ENCODE peak calls at places on chromosomes 3 and 15, in five cellular contexts. One of them, this sample, is unnamed.

GRCh38 chr3:114608293-114608692 is 314.5 kb downstream of the TIGIT start:
- DNase-seq in H1: no peak
- DNase-seq in mesenchymal stem cell: peak
- DNase-seq in trophoblast cell: no peak
- DNase-seq in neuronal stem cell: no peak
- DNase-seq in this sample: no peak

GRCh38 chr3:72152551-72153476 is 367.9 kb upstream of the PROK2 start:
- DNase-seq in neuronal stem cell: no peak
- DNase-seq in trophoblast cell: no peak
- DNase-seq in mesenchymal stem cell: peak
- DNase-seq in H1: no peak
- DNase-seq in this sample: no peak

GRCh38 chr15:61318276-61318675 is 89.2 kb upstream of the RORA start:
- DNase-seq in trophoblast cell: no peak
- DNase-seq in mesenchymal stem cell: no peak
- DNase-seq in neuronal stem cell: no peak
- DNase-seq in H1: no peak
- DNase-seq in this sample: no peak

GRCh38 chr3:109023656-109024254 is 70.1 kb upstream of the GUCA1C start:
- DNase-seq in mesenchymal stem cell: peak
- DNase-seq in H1: no peak
- DNase-seq in trophoblast cell: peak
- DNase-seq in neuronal stem cell: peak
- DNase-seq in this sample: no peak

GRCh38 chr3:39593341-39593740 is 125.9 kb downstream of the MOBP start:
- DNase-seq in trophoblast cell: no peak
- DNase-seq in mesenchymal stem cell: no peak
- DNase-seq in neuronal stem cell: no peak
- DNase-seq in H1: no peak
- DNase-seq in this sample: no peak

GRCh38 chr3:156631323-156631722 is 43.1 kb upstream of the TIPARP start:
- DNase-seq in mesenchymal stem cell: no peak
- DNase-seq in H1: no peak
- DNase-seq in neuronal stem cell: no peak
- DNase-seq in trophoblast cell: no peak
- DNase-seq in this sample: no peak

GRCh38 chr3:103218793-103219192 is 784.0 kb downstream of the ZPLD1 start:
- DNase-seq in H1: no peak
- DNase-seq in neuronal stem cell: no peak
- DNase-seq in trophoblast cell: no peak
- DNase-seq in mesenchymal stem cell: no peak
- DNase-seq in this sample: no peak

GRCh38 chr3:17301271-17301670 is 416.5 kb downstream of the PLCL2 start:
- DNase-seq in H1: no peak
- DNase-seq in trophoblast cell: no peak
- DNase-seq in mesenchymal stem cell: no peak
- DNase-seq in neuronal stem cell: no peak
- DNase-seq in this sample: no peak

GRCh38 chr3:66454464-66454859 is 46.4 kb downstream of the LRIG1 start:
- DNase-seq in mesenchymal stem cell: no peak
- DNase-seq in trophoblast cell: no peak
- DNase-seq in H1: no peak
- DNase-seq in neuronal stem cell: no peak
- DNase-seq in this sample: no peak

GRCh38 chr15:48557335-48557734 is 88.2 kb downstream of the FBN1 start:
- DNase-seq in mesenchymal stem cell: no peak
- DNase-seq in neuronal stem cell: no peak
- DNase-seq in trophoblast cell: no peak
- DNase-seq in H1: no peak
- DNase-seq in this sample: no peak

GRCh38 chr3:132351222-132351806 is 34.1 kb downstream of the ACP3 start:
- DNase-seq in H1: no peak
- DNase-seq in mesenchymal stem cell: no peak
- DNase-seq in neuronal stem cell: no peak
- DNase-seq in trophoblast cell: no peak
- DNase-seq in this sample: peak

GRCh38 chr3:197749315-197749600 is 425 bp upstream of the FYTTD1 start:
- DNase-seq in mesenchymal stem cell: peak
- DNase-seq in trophoblast cell: peak
- DNase-seq in neuronal stem cell: no peak
- DNase-seq in H1: no peak
- DNase-seq in this sample: peak

DNA sequence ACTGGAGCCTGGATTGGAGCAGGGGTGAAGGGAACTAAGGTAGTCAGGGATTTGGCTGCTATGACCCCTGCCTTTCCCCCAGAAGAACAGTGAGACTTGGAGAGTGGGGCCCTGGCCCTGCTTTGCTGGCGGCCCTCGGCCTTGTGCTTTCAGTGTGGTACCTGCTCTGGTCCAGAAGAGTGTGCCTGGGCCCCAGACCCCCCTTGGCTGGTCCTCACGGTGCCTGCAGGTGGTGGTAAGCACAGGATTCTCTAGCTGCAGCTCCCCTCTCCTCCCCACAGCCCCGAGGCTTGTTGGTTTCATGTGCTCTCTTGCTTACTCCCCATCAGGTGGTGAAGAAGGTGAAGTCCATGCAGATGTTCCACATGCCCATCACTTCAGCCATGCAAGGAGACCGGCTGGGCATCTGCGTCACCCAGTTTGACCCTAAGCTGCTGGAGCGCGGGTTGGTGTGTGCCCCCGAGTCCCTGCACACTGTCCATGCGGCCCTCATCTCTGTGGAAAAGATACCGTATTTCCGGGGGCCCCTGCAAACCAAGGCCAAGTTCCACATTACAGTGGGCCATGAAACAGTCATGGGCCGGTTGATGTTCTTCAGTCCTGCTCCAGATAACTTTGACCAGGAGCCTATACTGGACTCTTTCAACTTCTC is 125.7 kb downstream of the DNAJB8 start:
- DNase-seq in neuronal stem cell: no peak
- DNase-seq in trophoblast cell: no peak
- DNase-seq in mesenchymal stem cell: no peak
- DNase-seq in H1: no peak
- DNase-seq in this sample: no peak
- H2BK12ac ChIP-seq in neuronal stem cell: no peak
- H2BK12ac ChIP-seq in trophoblast cell: no peak
- H2BK12ac ChIP-seq in mesenchymal stem cell: no peak
- H2BK12ac ChIP-seq in H1: no peak
- H2BK12ac ChIP-seq in this sample: no peak

GRCh38 chr15:74441248-74441939 is 7.6 kb upstream of the SEMA7A start:
- DNase-seq in trophoblast cell: no peak
- DNase-seq in mesenchymal stem cell: no peak
- DNase-seq in H1: no peak
- DNase-seq in neuronal stem cell: no peak
- DNase-seq in this sample: no peak

GRCh38 chr15:74444106-74445062 is 10.6 kb upstream of the SEMA7A start:
- DNase-seq in mesenchymal stem cell: no peak
- DNase-seq in trophoblast cell: no peak
- DNase-seq in H1: no peak
- DNase-seq in neuronal stem cell: no peak
- DNase-seq in this sample: no peak

GRCh38 chr15:74443100-74443909 is 9.5 kb upstream of the SEMA7A start:
- DNase-seq in H1: no peak
- DNase-seq in mesenchymal stem cell: no peak
- DNase-seq in neuronal stem cell: no peak
- DNase-seq in trophoblast cell: no peak
- DNase-seq in this sample: no peak

GRCh38 chr15:74442604-74443003 is 8.8 kb upstream of the SEMA7A start:
- DNase-seq in neuronal stem cell: no peak
- DNase-seq in mesenchymal stem cell: no peak
- DNase-seq in H1: no peak
- DNase-seq in trophoblast cell: no peak
- DNase-seq in this sample: no peak

DNA sequence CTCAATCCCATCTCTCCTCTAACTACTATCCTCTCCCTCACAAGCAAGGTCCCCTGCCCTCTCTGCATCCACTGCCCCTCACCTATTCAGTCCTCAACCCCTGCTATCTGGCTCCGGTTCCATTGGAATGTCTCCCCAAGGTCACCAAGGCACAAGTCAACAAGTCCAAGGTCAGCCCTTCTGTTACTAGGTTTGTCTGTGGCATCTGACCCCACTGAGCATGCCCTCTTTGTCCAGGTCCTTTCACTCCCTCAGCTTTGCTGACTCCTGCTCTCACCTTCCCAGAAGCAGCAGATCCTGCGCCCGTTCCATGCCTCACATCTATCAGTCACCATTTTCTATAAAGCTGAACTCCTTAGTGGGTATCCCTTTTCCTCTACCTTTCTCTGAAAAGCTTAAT is 8.3 kb upstream of the SEMA7A start:
- DNase-seq in trophoblast cell: no peak
- DNase-seq in H1: no peak
- DNase-seq in mesenchymal stem cell: no peak
- DNase-seq in neuronal stem cell: no peak
- DNase-seq in this sample: no peak
- H2BK12ac ChIP-seq in trophoblast cell: peak
- H2BK12ac ChIP-seq in H1: peak
- H2BK12ac ChIP-seq in mesenchymal stem cell: no peak
- H2BK12ac ChIP-seq in neuronal stem cell: no peak
- H2BK12ac ChIP-seq in this sample: no peak

DNA sequence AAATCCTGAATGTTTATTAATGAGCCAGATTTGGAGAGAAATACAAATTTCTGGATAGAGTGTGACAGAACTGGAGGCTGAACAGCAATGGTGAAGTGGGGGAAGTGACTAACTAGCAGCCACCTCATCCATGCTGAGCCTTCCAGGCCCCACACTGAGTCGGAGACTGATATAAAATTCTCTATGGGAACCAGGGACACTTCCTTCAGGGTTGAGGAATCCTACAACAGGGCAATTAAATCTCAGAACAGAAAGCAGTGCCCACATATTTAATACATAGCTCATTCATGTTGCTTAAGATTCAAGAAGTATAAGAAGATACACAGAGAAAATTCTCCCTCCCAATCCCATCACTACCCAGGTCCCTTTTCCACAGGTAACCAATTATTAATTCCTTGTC is 49.3 kb downstream of the HACD2 start:
- DNase-seq in H1: no peak
- DNase-seq in trophoblast cell: no peak
- DNase-seq in mesenchymal stem cell: peak
- DNase-seq in neuronal stem cell: no peak
- DNase-seq in this sample: no peak
- H2BK12ac ChIP-seq in H1: no peak
- H2BK12ac ChIP-seq in trophoblast cell: no peak
- H2BK12ac ChIP-seq in mesenchymal stem cell: no peak
- H2BK12ac ChIP-seq in neuronal stem cell: no peak
- H2BK12ac ChIP-seq in this sample: no peak

GRCh38 chr15:41640985-41641384 is 19.2 kb upstream of the MGA start:
- DNase-seq in neuronal stem cell: no peak
- DNase-seq in mesenchymal stem cell: no peak
- DNase-seq in H1: no peak
- DNase-seq in trophoblast cell: no peak
- DNase-seq in this sample: no peak

GRCh38 chr15:41631880-41632279 is 28.3 kb upstream of the MGA start:
- DNase-seq in H1: no peak
- DNase-seq in neuronal stem cell: no peak
- DNase-seq in mesenchymal stem cell: no peak
- DNase-seq in trophoblast cell: no peak
- DNase-seq in this sample: no peak

GRCh38 chr15:41634072-41634628 is 26.1 kb upstream of the MGA start:
- DNase-seq in mesenchymal stem cell: no peak
- DNase-seq in trophoblast cell: no peak
- DNase-seq in H1: no peak
- DNase-seq in neuronal stem cell: no peak
- DNase-seq in this sample: no peak

GRCh38 chr15:41633609-41634008 is 26.6 kb upstream of the MGA start:
- DNase-seq in mesenchymal stem cell: no peak
- DNase-seq in H1: no peak
- DNase-seq in neuronal stem cell: no peak
- DNase-seq in trophoblast cell: no peak
- DNase-seq in this sample: no peak

GRCh38 chr15:41637086-41637485 is 23.1 kb upstream of the MGA start:
- DNase-seq in trophoblast cell: no peak
- DNase-seq in mesenchymal stem cell: no peak
- DNase-seq in H1: no peak
- DNase-seq in neuronal stem cell: no peak
- DNase-seq in this sample: no peak
- H2BK12ac ChIP-seq in trophoblast cell: no peak
- H2BK12ac ChIP-seq in mesenchymal stem cell: no peak
- H2BK12ac ChIP-seq in H1: no peak
- H2BK12ac ChIP-seq in neuronal stem cell: no peak
- H2BK12ac ChIP-seq in this sample: no peak